ENCODE peak calls at places on chromosomes 16 and 17, in six cellular contexts. G, W, D, I, S and K are unnamed samples.
A peak's percentile ranks its signal among the peaks of the same experiment; 100 is the strongest.

GRCh38 chr16:29702307-29702706 is 23.3 kb downstream of the QPRT start:
- DNase-seq in G (no peak), W (peak; percentile 46), D (no peak), I (no peak), S (no peak), K (no peak)

GRCh38 chr16:56691885-56692284 is 9.6 kb downstream of the MT1X start:
- DNase-seq in G (peak; percentile 48), W (no peak), D (no peak), I (no peak), S (no peak), K (no peak)

GRCh38 chr16:23754594-23755483 is at the start of gene CHP2:
- DNase-seq in G (no peak), W (peak; percentile 27), D (no peak), I (no peak), S (no peak), K (no peak)

GRCh38 chr16:6482861-6483530 is 849.6 kb upstream of the RBFOX1 start:
- DNase-seq in G (no peak), W (no peak), D (no peak), I (no peak), S (no peak), K (no peak)

GRCh38 chr17:35006345-35006744 is 26.0 kb downstream of the LIG3 start:
- DNase-seq in G (no peak), W (no peak), D (no peak), I (no peak), S (no peak), K (no peak)

GRCh38 chr16:1152651-1153259 is at the start of gene CACNA1H:
- DNase-seq in G (no peak), W (peak; percentile 82), D (peak; percentile 82), I (no peak), S (no peak), K (no peak)

GRCh38 chr16:16062023-16062932 is 112.9 kb downstream of the ABCC1 start:
- DNase-seq in G (no peak), W (no peak), D (no peak), I (no peak), S (no peak), K (no peak)

GRCh38 chr16:27729516-27730304 is 179.8 kb downstream of the KATNIP start:
- DNase-seq in G (peak; percentile 13), W (no peak), D (no peak), I (no peak), S (no peak), K (no peak)

GRCh38 chr16:3807425-3808123 is 72.9 kb downstream of the CREBBP start:
- DNase-seq in G (no peak), W (no peak), D (no peak), I (no peak), S (no peak), K (no peak)

GRCh38 chr17:81731271-81731670 is 19.2 kb downstream of the SLC25A10 start:
- DNase-seq in G (peak; percentile 78), W (no peak), D (no peak), I (peak; percentile 43), S (peak; percentile 57), K (no peak)

GRCh38 chr16:56353054-56353921 is 72.1 kb downstream of the AMFR start:
- DNase-seq in G (no peak), W (no peak), D (no peak), I (no peak), S (no peak), K (no peak)

GRCh38 chr16:24896439-24896838 is 50.7 kb downstream of the SLC5A11 start:
- DNase-seq in G (no peak), W (no peak), D (no peak), I (no peak), S (no peak), K (no peak)

GRCh38 chr16:49596699-49597291 is 223.2 kb downstream of the C16orf78 start:
- DNase-seq in G (no peak), W (no peak), D (peak; percentile 38), I (peak; percentile 61), S (no peak), K (peak; percentile 91)